ENCODE peak calls at places on chromosome 22, in ten cellular contexts. B is cardiac muscle cell, T is psoas muscle, S is GM12865, E is NB4, C is A549, I is thoracic aorta, F is neural progenitor cell, J is ascending aorta, X is sigmoid colon. W is an unnamed sample.

GRCh38 chr22:19179472-19180048 is 1.0 kb upstream of the SLC25A1 start:
- DNase-seq in J (peak; percentile 85), S (peak; percentile 89), T (peak; percentile 87), E (peak; percentile 86), F (peak; percentile 90), C (peak; percentile 55), B (peak; percentile 83), X (peak; percentile 93), I (no peak), W (peak; percentile 89)

GRCh38 chr22:27876684-27877083 is 42.4 kb downstream of the PITPNB start:
- DNase-seq in C (no peak), T (no peak), J (no peak), I (no peak), F (peak; percentile 34), E (no peak), X (no peak), B (no peak), S (no peak), W (peak; percentile 75)

GRCh38 chr22:50053861-50054260 is 4.2 kb downstream of the TTLL8 start:
- DNase-seq in F (no peak), I (no peak), C (no peak), E (no peak), T (no peak), S (no peak), J (no peak), X (no peak), B (no peak), W (no peak)

GRCh38 chr22:49966716-49967332 is 6.3 kb downstream of the PIM3 start:
- DNase-seq in J (peak; percentile 75), F (peak; percentile 51), X (peak; percentile 83), C (no peak), I (peak; percentile 11), S (no peak), E (peak; percentile 77), T (peak; percentile 82), B (peak; percentile 61), W (no peak)

GRCh38 chr22:49975543-49976389 is 15.2 kb downstream of the PIM3 start:
- DNase-seq in I (peak; percentile 1), T (peak; percentile 58), C (no peak), J (peak; percentile 59), E (peak; percentile 19), F (peak; percentile 52), S (peak; percentile 41), B (no peak), X (peak; percentile 69), W (no peak)

GRCh38 chr22:24424001-24424900 is 3.1 kb upstream of the ADORA2A start:
- DNase-seq in X (no peak), F (peak; percentile 67), J (no peak), I (no peak), T (peak; percentile 59), E (peak; percentile 53), C (no peak), B (no peak), S (peak; percentile 51), W (no peak)

GRCh38 chr22:17269607-17270261 is 50.5 kb upstream of the ADA2 start:
- DNase-seq in T (no peak), F (no peak), J (no peak), X (no peak), C (no peak), S (no peak), I (no peak), B (no peak), E (no peak), W (no peak)

GRCh38 chr22:40507491-40507890 is 129.0 kb downstream of the MRTFA start:
- DNase-seq in S (no peak), J (no peak), X (no peak), T (no peak), F (no peak), C (no peak), B (no peak), E (no peak), I (no peak), W (no peak)

GRCh38 chr22:30948930-30949342 is 19.6 kb downstream of the MORC2 start:
- DNase-seq in E (no peak), S (no peak), F (no peak), I (no peak), X (no peak), T (no peak), B (no peak), J (no peak), C (no peak), W (no peak)

GRCh38 chr22:30947163-30947820 is 21.3 kb downstream of the MORC2 start:
- DNase-seq in S (no peak), I (peak; percentile 21), F (peak; percentile 90), T (no peak), E (no peak), X (no peak), B (no peak), J (peak; percentile 87), C (no peak), W (peak; percentile 6)

GRCh38 chr22:30946354-30946753 is 22.2 kb downstream of the MORC2 start:
- DNase-seq in B (no peak), F (no peak), J (no peak), X (no peak), T (no peak), E (no peak), S (no peak), I (no peak), C (no peak), W (no peak)

GRCh38 chr22:30947821-30948454 is 20.6 kb downstream of the MORC2 start:
- DNase-seq in C (no peak), S (peak; percentile 36), B (peak; percentile 56), F (peak; percentile 56), J (no peak), E (peak; percentile 49), X (no peak), T (no peak), I (no peak), W (peak; percentile 73)

DNA sequence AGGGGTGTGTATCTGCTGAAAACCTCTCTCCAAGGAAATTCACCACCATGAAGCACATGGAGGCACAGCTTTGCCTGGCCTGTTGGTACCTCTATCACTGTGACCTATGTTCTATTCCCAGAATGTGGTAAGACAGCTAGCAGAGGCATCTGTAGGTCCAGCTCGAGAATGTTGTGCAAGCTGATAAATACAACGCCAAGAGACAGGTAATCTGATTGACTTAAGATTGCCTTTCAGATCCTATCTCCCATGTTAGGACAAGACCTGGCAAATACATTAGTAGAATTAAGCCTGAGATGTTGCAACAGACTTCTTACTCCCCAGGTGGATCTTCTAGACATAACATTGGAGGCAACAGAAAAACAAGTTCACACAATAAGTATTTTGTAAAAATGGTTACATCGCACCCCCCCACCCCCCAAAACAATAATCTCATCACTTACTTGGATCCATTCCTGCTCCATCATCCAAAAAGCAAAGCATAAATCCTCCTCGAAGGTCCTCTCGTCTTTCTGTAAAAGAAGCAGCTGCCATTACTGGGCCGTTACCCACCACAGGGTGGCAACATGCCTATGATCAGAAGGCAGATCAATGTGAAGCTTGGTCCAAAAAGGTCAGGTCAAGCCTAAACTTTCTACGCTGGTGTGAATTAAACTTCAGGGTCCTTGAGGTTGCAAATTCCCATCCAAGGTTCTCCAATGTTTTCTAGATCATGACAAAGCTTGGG is 18.5 kb downstream of the MORC2 start:
- DNase-seq in X (no peak), E (no peak), C (no peak), F (no peak), I (no peak), J (no peak), T (no peak), B (no peak), S (no peak), W (no peak)
- TF ChIP-seq CTCF in X (no peak), E (no peak), C (no peak), F (no peak), I (no peak), J (no peak), T (no peak), B (no peak), S (no peak), W (no peak)

GRCh38 chr22:33302549-33302948 is 244.4 kb upstream of the SYN3 start:
- DNase-seq in I (no peak), S (no peak), X (no peak), E (no peak), B (no peak), T (no peak), C (peak; percentile 8), F (no peak), J (no peak), W (no peak)

GRCh38 chr22:33296941-33297340 is 238.8 kb upstream of the SYN3 start:
- DNase-seq in X (no peak), B (no peak), F (no peak), J (no peak), S (no peak), C (no peak), T (no peak), E (no peak), I (no peak), W (no peak)

GRCh38 chr22:33300165-33300564 is 242.0 kb upstream of the SYN3 start:
- DNase-seq in I (no peak), E (no peak), S (peak; percentile 12), F (no peak), X (no peak), C (no peak), J (no peak), B (peak; percentile 36), T (no peak), W (no peak)

GRCh38 chr22:33302049-33302545 is 243.9 kb upstream of the SYN3 start:
- DNase-seq in J (peak; percentile 80), E (peak; percentile 79), I (peak; percentile 21), S (peak; percentile 86), X (peak; percentile 87), T (peak; percentile 89), F (peak; percentile 89), C (peak; percentile 32), B (peak; percentile 87), W (peak; percentile 76)

DNA sequence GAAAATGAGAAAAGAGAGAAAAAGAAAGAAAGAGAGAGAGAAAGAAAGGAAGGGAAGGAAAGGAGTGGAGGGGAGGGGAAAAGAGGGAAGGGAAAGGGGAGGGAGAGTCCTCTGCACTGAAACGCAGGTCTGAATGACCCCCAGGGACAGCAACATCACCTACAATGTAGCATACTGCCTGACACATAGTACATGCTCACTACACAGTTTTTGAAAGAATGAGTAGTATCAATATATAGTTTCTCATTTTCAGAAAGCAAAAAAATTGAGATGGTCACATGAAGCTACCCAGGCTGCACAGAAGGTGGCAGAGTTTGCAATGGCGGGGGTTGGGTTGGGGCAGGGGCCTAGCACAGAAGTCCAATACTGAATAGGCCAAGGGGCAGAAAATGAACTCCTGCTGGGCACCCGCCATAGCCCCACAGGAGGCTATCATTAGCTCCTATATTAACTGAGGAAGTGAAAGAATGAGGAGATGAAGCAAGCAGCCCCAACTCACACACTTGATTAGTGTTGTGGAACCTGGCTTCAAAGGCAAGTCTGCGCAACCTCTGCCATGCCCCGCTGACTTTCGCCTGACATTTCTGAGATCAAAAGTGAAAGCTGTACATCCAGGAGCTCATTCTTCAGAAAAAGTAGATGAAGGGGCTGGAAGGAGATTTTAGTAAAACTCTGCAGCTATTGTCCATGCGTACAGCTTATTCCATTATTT is 241.2 kb upstream of the SYN3 start:
- DNase-seq in X (no peak), I (no peak), T (no peak), F (peak; percentile 14), B (no peak), J (no peak), C (no peak), S (peak; percentile 94), E (peak; percentile 28), W (no peak)
- H3K4me3 ChIP-seq in X (no peak overlapping the region), I (no peak overlapping the region), T (no peak overlapping the region), F (no peak overlapping the region), B (no peak overlapping the region), J (no peak overlapping the region), C (no peak overlapping the region), S (peak overlapping the region; percentile 34), E (no peak overlapping the region), W (no peak overlapping the region)

GRCh38 chr22:35348703-35349102 is 32.2 kb upstream of the HMOX1 start:
- DNase-seq in E (no peak), I (no peak), J (no peak), F (no peak), S (no peak), T (no peak), B (no peak), C (no peak), X (no peak), W (no peak)

GRCh38 chr22:35349368-35349703 is 31.6 kb upstream of the HMOX1 start:
- DNase-seq in B (no peak), S (no peak), E (no peak), F (no peak), J (no peak), C (no peak), I (no peak), X (no peak), T (no peak), W (no peak)

GRCh38 chr22:35347462-35347861 is 33.4 kb upstream of the HMOX1 start:
- DNase-seq in F (no peak), E (no peak), C (no peak), J (no peak), I (no peak), T (no peak), X (no peak), S (no peak), B (no peak), W (no peak)

GRCh38 chr22:35346596-35347220 is 34.2 kb upstream of the HMOX1 start:
- DNase-seq in T (no peak), J (no peak), I (no peak), F (no peak), C (no peak), B (no peak), S (no peak), E (no peak), X (no peak), W (no peak)

GRCh38 chr22:35348026-35348590 is 32.8 kb upstream of the HMOX1 start:
- DNase-seq in I (no peak), T (no peak), J (no peak), E (no peak), C (no peak), S (no peak), B (no peak), F (no peak), X (no peak), W (no peak)
- TF ChIP-seq CTCF in I (no peak), T (no peak), J (no peak), E (no peak), C (no peak), S (no peak), B (no peak), F (no peak), X (no peak), W (no peak)

GRCh38 chr22:46055176-46055850 is 78.4 kb upstream of the WNT7B start:
- DNase-seq in C (no peak), X (peak; percentile 83), B (no peak), I (no peak), E (no peak), S (no peak), F (no peak), J (peak; percentile 73), T (peak; percentile 86), W (no peak)
- H3K4me3 ChIP-seq in C (peak overlapping the region; percentile 61), X (peak overlapping the region; percentile 84), B (no peak overlapping the region), I (peak overlapping the region; percentile 80), E (no peak overlapping the region), S (no peak overlapping the region), F (no peak overlapping the region), J (peak overlapping the region; percentile 85), T (peak overlapping the region; percentile 86), W (no peak overlapping the region)